ENCODE peak calls at places on chromosomes 2 and 18, in six cellular contexts. W is GM12865; C is left lung; R is CD8-positive, alpha-beta T cell; X is GM06990; L is cardiac muscle cell. A is an unnamed sample.

GRCh38 chr18:69400976-69401474 is 337 bp downstream of the DOK6 start:
- DNase-seq in L (peak; percentile 54), X (no peak), C (no peak), R (no peak), W (no peak), A (no peak)

GRCh38 chr2:158932246-158932645 is 36.2 kb upstream of the TANC1 start:
- DNase-seq in L (peak; percentile 79), X (no peak), C (no peak), W (no peak), R (no peak), A (no peak)

GRCh38 chr2:155980941-155981561 is 351.5 kb downstream of the NR4A2 start:
- DNase-seq in C (no peak), L (no peak), R (no peak), X (no peak), W (peak; percentile 5), A (no peak)

GRCh38 chr2:47867205-47867604 is 39.1 kb downstream of the FBXO11 start:
- DNase-seq in X (no peak), R (no peak), L (peak; percentile 87), W (no peak), C (no peak), A (no peak)

GRCh38 chr2:188623995-188624643 is 332.4 kb downstream of the GULP1 start:
- DNase-seq in L (peak; percentile 79), C (no peak), W (no peak), X (no peak), R (no peak), A (no peak)

GRCh38 chr2:121501070-121501469 is 29.6 kb upstream of the RNU4ATAC start:
- DNase-seq in R (no peak), X (no peak), C (no peak), W (no peak), L (peak; percentile 72), A (no peak)

GRCh38 chr2:128611421-128612320 is 293.0 kb upstream of the HS6ST1 start:
- DNase-seq in R (no peak), C (peak; percentile 15), X (no peak), L (no peak), W (no peak), A (no peak)

GRCh38 chr2:225090746-225091145 is 48.5 kb upstream of the DOCK10 start:
- DNase-seq in X (no peak), R (no peak), C (no peak), W (no peak), L (no peak), A (no peak)

GRCh38 chr2:122528958-122529670 is 773.7 kb downstream of the TSN start:
- DNase-seq in X (no peak), C (no peak), L (no peak), W (no peak), R (no peak), A (no peak)

GRCh38 chr2:58925676-58926081 is 684.6 kb upstream of the FANCL start:
- DNase-seq in L (no peak), R (no peak), C (no peak), X (no peak), W (no peak), A (no peak)

GRCh38 chr18:53745228-53745967 is 479.1 kb downstream of the MBD2 start:
- DNase-seq in R (no peak), W (no peak), X (no peak), L (peak; percentile 8), C (no peak), A (no peak)

GRCh38 chr2:106628377-106628776 is 141.2 kb downstream of the CD8B2 start:
- DNase-seq in X (no peak), L (no peak), W (no peak), R (no peak), C (no peak), A (no peak)

GRCh38 chr2:10947005-10947440 is 35.3 kb downstream of the KCNF1 start:
- DNase-seq in R (no peak), W (no peak), L (no peak), X (no peak), C (no peak), A (no peak)

GRCh38 chr2:113217455-113218282 is 43.9 kb downstream of the PSD4 start:
- DNase-seq in L (no peak), C (no peak), X (no peak), W (no peak), R (no peak), A (no peak)

GRCh38 chr2:238968616-238969394 is 120.9 kb downstream of the TWIST2 start:
- DNase-seq in R (no peak), L (no peak), W (no peak), C (no peak), X (no peak), A (no peak)

GRCh38 chr18:22871809-22872525 is 61.2 kb upstream of the RBBP8 start:
- DNase-seq in L (peak; percentile 52), X (no peak), R (no peak), C (no peak), W (no peak), A (no peak)

GRCh38 chr2:214995926-214996670 is 142.3 kb downstream of the ABCA12 start:
- DNase-seq in W (peak; percentile 92), R (no peak), C (no peak), X (peak; percentile 48), L (no peak), A (no peak)

GRCh38 chr18:54416459-54416858 is 58.8 kb downstream of the C18orf54 start:
- DNase-seq in C (no peak), W (no peak), R (no peak), X (no peak), L (peak; percentile 80), A (no peak)

GRCh38 chr18:76444436-76445105 is 50.5 kb downstream of the ZNF516 start:
- DNase-seq in W (no peak), R (no peak), L (no peak), X (no peak), C (no peak), A (no peak)

GRCh38 chr18:52715421-52715820 is 375.4 kb downstream of the DCC start:
- DNase-seq in R (no peak), L (no peak), C (peak; percentile 41), X (no peak), W (no peak), A (no peak)

GRCh38 chr2:221444106-221444505 is 128.0 kb downstream of the EPHA4 start:
- DNase-seq in W (no peak), L (peak; percentile 74), C (no peak), X (no peak), R (no peak), A (no peak)

GRCh38 chr2:43218550-43219382 is 7.6 kb downstream of the ZFP36L2 start:
- DNase-seq in L (peak; percentile 12), W (peak; percentile 87), X (peak; percentile 76), R (peak; percentile 72), C (peak; percentile 78), A (peak; percentile 44)

GRCh38 chr2:201886504-201886903 is 80.2 kb downstream of the CDK15 start:
- DNase-seq in L (no peak), W (no peak), R (no peak), C (no peak), X (no peak), A (no peak)

GRCh38 chr2:134218928-134219707 is 34.8 kb upstream of the MGAT5 start:
- DNase-seq in W (peak; percentile 62), X (peak; percentile 71), R (peak; percentile 14), C (no peak), L (no peak), A (peak; percentile 38)

GRCh38 chr2:169038338-169038757 is 7.2 kb upstream of the ABCB11 start:
- DNase-seq in L (peak; percentile 51), R (no peak), X (peak; percentile 25), W (peak; percentile 35), C (no peak), A (no peak)

GRCh38 chr2:212154392-212154791 is 384.2 kb downstream of the ERBB4 start:
- DNase-seq in X (no peak), W (no peak), L (no peak), R (no peak), C (no peak), A (no peak)

GRCh38 chr2:136424112-136424511 is 306.2 kb upstream of the CXCR4 start:
- DNase-seq in L (no peak), C (no peak), R (no peak), X (no peak), W (no peak), A (no peak)

GRCh38 chr2:194556639-194557038 is 1100.4 kb upstream of the SLC39A10 start:
- DNase-seq in X (no peak), W (no peak), L (no peak), R (no peak), C (no peak), A (no peak)

GRCh38 chr2:14427982-14428567 is 204.4 kb upstream of the LRATD1 start:
- DNase-seq in C (no peak), L (no peak), X (no peak), R (no peak), W (no peak), A (no peak)

GRCh38 chr2:70467831-70468810 is 85.5 kb downstream of the TGFA start:
- DNase-seq in W (no peak), C (no peak), X (no peak), R (no peak), L (no peak), A (no peak)
- TF ChIP-seq CTCF in W (no peak), C (no peak), X (no peak), R (no peak), L (no peak), A (no peak)

DNA sequence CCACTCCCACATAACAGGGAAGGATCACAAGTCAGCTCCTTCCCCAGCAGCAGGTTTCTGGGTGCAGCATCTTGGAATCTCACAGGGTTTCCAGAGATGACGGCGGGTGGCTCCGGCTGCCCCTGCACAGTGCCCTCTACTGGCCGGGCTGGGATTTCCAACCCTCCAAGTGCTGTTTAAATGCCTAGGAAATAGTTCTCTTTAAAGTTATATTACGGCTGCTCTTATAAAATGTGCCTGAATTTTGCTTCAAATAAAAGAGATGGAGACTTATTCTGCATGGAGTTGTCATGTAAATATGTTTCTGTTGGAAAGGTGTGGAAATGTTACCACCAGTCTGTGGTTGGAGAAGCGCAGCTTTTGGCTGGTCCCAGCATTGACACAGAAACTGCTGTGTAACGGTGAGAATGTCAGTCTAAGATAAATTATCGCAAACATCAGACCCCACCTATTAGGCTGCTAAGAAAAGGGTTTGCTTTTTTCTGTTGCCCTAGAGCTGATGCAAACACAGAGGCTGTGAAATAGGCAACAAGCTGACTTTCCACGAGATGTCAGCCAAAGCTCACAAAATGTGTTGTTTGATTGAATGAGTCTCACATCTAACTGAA is 3.3 kb upstream of the HJURP start:
- DNase-seq in W (peak; percentile 49), R (peak; percentile 31), C (no peak), X (no peak), L (peak; percentile 38), A (peak; percentile 27)
- TF ChIP-seq CTCF in W (peak; percentile 70), R (peak; percentile 76), C (peak; percentile 46), X (peak; percentile 89), L (peak; percentile 67), A (no peak)

GRCh38 chr2:230865766-230866703 is 1.3 kb downstream of the ITM2C start:
- DNase-seq in X (no peak), R (no peak), C (no peak), W (peak; percentile 41), L (peak; percentile 52), A (no peak)
- TF ChIP-seq CTCF in X (peak; percentile 19), R (no peak), C (no peak), W (no peak), L (peak; percentile 28), A (no peak)

GRCh38 chr2:4715065-4715464 is 977.1 kb upstream of the SOX11 start:
- DNase-seq in L (no peak), C (no peak), X (no peak), R (no peak), W (no peak), A (no peak)
- TF ChIP-seq CTCF in L (no peak), C (no peak), X (no peak), R (no peak), W (no peak), A (no peak)

GRCh38 chr2:24723668-24724067 is 69.5 kb downstream of the PTRHD1 start:
- DNase-seq in C (no peak), L (no peak), R (no peak), W (no peak), X (no peak), A (no peak)
- TF ChIP-seq CTCF in C (no peak), L (no peak), R (no peak), W (no peak), X (no peak), A (no peak)

GRCh38 chr18:74242451-74243096 is 49.2 kb downstream of the CYB5A start:
- DNase-seq in L (peak; percentile 45), R (no peak), W (no peak), C (no peak), X (no peak), A (no peak)
- TF ChIP-seq CTCF in L (peak; percentile 14), R (no peak), W (no peak), C (no peak), X (no peak), A (no peak)

A was measured in activated B cell treated with CpG ODN at 0.5 μM for 24 hours.